ENCODE peak calls at places on chromosomes 2 and 18, in four cellular contexts. V is CD4-positive, CD25-positive, alpha-beta regulatory T cell; A is dorsolateral prefrontal cortex; B is astrocyte. Q is an unnamed sample.

GRCh38 chr18:48952287-48953095 is 1.7 kb upstream of the SMAD7 start:
- DNase-seq in B (peak; percentile 84), A (peak; percentile 75), V (peak; percentile 56), Q (peak; percentile 38)

GRCh38 chr2:147416099-147416498 is 428.7 kb upstream of the ACVR2A start:
- DNase-seq in B (peak; percentile 29), V (no peak), A (no peak), Q (no peak)

GRCh38 chr18:37668971-37669747 is 103.6 kb upstream of the CELF4 start:
- DNase-seq in A (peak; percentile 9), V (no peak), B (no peak), Q (no peak)

GRCh38 chr2:25228848-25229674 is 60.7 kb upstream of the POMC start:
- DNase-seq in A (peak; percentile 74), B (peak; percentile 61), V (no peak), Q (peak; percentile 44)

GRCh38 chr2:24971300-24971549 is 530 bp downstream of the DNAJC27 start:
- DNase-seq in V (no peak), B (no peak), A (peak; percentile 36), Q (no peak)

GRCh38 chr2:213065583-213066444 is 85.6 kb downstream of the IKZF2 start:
- DNase-seq in A (no peak), V (peak; percentile 29), B (peak; percentile 29), Q (no peak)

GRCh38 chr2:232924433-232924832 is 54.4 kb downstream of the SNORC start:
- DNase-seq in B (no peak), V (no peak), A (no peak), Q (no peak)

GRCh38 chr18:55189972-55190371 is 230.7 kb upstream of the CCDC68 start:
- DNase-seq in B (no peak), A (no peak), V (no peak), Q (no peak)

GRCh38 chr2:229412686-229413085 is 141.6 kb upstream of the PID1 start:
- DNase-seq in A (no peak), V (no peak), B (no peak), Q (no peak)

GRCh38 chr2:27214936-27215335 is 2.2 kb upstream of the CAD start:
- DNase-seq in A (no peak), V (no peak), B (no peak), Q (no peak)

GRCh38 chr2:134029478-134029877 is 224.4 kb upstream of the MGAT5 start:
- DNase-seq in A (peak; percentile 58), B (peak; percentile 3), V (no peak), Q (no peak)

GRCh38 chr18:77124452-77124922 is 8.1 kb downstream of the MBP start:
- DNase-seq in B (no peak), A (no peak), V (peak; percentile 41), Q (no peak)

GRCh38 chr18:21163647-21164625 is 52.3 kb upstream of the ROCK1 start:
- DNase-seq in V (no peak), A (no peak), B (peak; percentile 84), Q (no peak)

GRCh38 chr2:65877331-65877791 is 445.0 kb upstream of the SPRED2 start:
- DNase-seq in A (no peak), V (no peak), B (no peak), Q (no peak)

GRCh38 chr18:73688851-73689659 is 458.6 kb downstream of the FBXO15 start:
- DNase-seq in A (no peak), V (no peak), B (peak; percentile 95), Q (no peak)

GRCh38 chr2:168896783-168897182 is 4.3 kb upstream of the G6PC2 start:
- DNase-seq in V (no peak), B (no peak), A (no peak), Q (no peak)

DNA sequence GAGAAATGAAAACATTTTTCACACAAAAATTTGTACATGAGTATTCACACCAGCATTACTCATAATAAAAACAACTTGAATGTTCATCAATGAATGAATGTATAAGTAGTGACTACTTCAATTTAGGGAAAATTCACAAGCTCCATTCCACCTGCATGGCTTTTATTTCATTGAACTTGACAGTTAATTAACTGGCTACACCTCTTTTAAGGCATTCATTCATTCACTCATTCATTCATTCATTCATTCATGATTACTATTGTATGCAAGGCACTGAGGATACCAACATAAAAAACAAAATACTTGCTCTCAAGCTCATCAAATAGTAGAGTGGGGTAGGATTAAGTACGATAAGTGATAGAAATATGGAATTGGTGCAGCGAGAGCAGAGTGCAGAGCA is 198.3 kb upstream of the DLGAP1 start:
- DNase-seq in A (no peak), B (no peak), V (no peak), Q (no peak)
- H3K27ac ChIP-seq in A (no peak overlapping the region), B (no peak overlapping the region), V (no peak overlapping the region), Q (no peak overlapping the region)

DNA sequence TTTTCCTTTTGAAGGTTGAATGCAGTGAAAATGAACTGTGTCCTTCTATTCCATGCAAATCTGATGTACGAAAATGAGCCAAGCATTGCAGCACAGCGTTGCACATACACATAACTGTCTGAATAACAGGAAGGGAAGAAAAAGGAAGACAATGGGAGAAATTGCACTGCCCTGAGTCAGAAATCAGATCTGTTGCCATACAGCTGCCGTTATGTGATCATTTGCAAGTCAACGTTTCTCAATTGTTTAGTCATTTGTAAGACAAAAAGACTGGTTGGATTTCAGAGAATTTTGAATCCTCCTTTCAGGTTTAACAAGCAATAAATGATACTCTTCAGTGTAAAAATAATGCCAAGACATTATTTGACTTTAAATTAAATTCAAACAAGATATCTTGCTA is 284.1 kb downstream of the DSEL start:
- DNase-seq in A (no peak), V (no peak), B (peak; percentile 80), Q (no peak)
- H3K27ac ChIP-seq in A (no peak overlapping the region), V (no peak overlapping the region), B (peak overlapping the region; percentile 23), Q (no peak overlapping the region)

GRCh38 chr18:7846315-7846714 is 279.2 kb downstream of the PTPRM start:
- DNase-seq in A (no peak), B (no peak), V (no peak), Q (no peak)

GRCh38 chr18:7844418-7844817 is 277.3 kb downstream of the PTPRM start:
- DNase-seq in V (no peak), A (no peak), B (no peak), Q (no peak)

GRCh38 chr18:7844017-7844416 is 276.9 kb downstream of the PTPRM start:
- DNase-seq in B (no peak), V (no peak), A (no peak), Q (no peak)

GRCh38 chr18:7839548-7839947 is 272.4 kb downstream of the PTPRM start:
- DNase-seq in A (no peak), V (no peak), B (no peak), Q (no peak)

DNA sequence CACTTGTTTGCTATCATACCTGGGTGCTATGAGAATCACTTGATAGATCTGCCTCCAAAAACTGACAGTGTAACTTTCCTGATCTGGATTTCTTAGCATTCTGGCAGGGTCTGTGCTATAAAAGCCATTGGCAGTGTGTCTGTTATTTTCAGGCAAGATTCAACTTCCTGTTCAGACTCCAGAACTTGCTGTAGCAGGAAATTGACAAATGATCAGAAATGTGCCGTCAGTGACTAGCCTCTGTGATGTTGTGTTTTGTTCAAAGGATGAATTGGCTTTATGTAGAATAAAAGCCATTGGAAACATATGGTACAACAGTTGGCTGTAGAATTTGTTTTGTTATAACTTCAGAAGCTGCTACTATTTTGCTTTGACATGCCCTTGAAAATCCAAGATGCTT is 273.3 kb downstream of the PTPRM start:
- DNase-seq in V (no peak), B (no peak), A (no peak), Q (no peak)
- H3K27ac ChIP-seq in V (no peak overlapping the region), B (no peak overlapping the region), A (no peak overlapping the region), Q (no peak overlapping the region)

DNA sequence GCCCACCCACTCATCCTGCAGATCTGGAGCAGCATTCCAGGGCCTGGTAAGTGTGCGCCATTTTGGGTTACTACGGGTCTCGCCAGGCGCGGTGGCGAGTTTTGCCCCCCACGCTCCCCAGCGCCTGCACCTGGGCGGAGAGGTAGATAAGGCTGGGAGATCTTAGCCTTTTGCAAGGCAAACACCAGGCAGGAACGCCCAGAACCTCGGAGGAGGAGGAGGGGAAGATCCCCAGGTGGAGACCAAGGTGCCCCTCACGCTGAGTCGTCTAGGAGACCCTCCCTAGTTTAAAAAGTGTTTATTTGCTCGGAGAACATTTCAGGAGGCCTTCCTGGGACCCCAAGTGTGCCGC is 365 bp upstream of the RAMP1 start:
- DNase-seq in V (no peak), B (no peak), A (no peak), Q (no peak)
- H3K27ac ChIP-seq in V (no peak overlapping the region), B (no peak overlapping the region), A (peak overlapping the region; percentile 75), Q (peak overlapping the region; percentile 26)

GRCh38 chr2:64331430-64331700 is 122.6 kb upstream of the LGALSL start:
- DNase-seq in V (no peak), B (no peak), A (no peak), Q (no peak)

GRCh38 chr2:64330691-64331429 is 123.1 kb upstream of the LGALSL start:
- DNase-seq in B (peak; percentile 68), V (peak; percentile 76), A (peak; percentile 82), Q (peak; percentile 19)

GRCh38 chr2:64331846-64332245 is 122.1 kb upstream of the LGALSL start:
- DNase-seq in V (no peak), B (no peak), A (no peak), Q (no peak)

GRCh38 chr2:64329848-64330247 is 124.1 kb upstream of the LGALSL start:
- DNase-seq in A (no peak), V (no peak), B (no peak), Q (no peak)

DNA sequence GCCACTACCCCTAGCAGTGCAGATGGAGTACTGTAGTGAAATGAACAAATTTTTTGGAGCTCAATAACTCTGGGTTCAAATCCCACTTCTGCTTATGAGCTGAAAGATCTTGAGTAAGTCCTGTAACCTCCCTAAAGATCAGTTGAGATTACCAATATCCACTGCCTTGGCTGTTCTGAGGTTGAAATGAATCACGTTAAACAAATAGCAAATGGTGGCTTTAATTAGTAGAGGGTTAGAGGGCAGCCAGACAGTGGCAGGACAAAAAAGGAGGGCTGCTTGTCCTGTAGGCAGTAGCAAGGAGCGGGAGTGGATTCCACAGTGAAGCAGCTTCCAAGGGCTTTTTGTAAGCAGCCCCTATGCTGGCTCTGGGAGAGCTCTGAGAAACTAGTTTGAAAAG is 123.7 kb upstream of the LGALSL start:
- DNase-seq in V (no peak), B (no peak), A (no peak), Q (no peak)
- H3K27ac ChIP-seq in V (no peak overlapping the region), B (no peak overlapping the region), A (peak overlapping the region; percentile 58), Q (no peak overlapping the region)

DNA sequence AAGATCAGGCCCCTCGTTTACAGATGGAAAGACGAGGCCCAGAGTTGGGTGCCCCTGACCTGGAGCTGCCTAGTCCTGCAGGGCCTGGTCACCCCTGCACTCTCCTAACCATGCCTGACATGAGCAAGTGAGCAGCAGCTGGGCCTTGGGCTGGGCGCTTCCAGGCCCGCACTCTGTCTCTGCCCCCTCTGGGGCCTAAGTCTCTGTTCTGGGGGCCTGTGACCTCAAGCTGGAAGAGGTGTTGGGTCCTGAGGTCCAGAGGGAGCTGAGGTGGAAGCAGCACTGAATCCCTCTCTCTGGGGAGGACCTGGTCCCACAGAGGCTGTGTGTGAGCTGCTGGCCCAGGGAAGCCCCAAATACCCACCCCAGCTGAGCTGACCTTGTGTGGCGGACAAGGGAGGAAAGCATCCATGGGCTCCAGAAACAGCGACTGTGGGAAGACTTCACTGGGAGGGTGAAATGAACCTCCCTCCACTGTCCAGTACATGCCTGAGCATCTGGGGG is 46.1 kb upstream of the GPC1 start:
- DNase-seq in V (no peak), A (no peak), B (no peak), Q (no peak)
- H3K27ac ChIP-seq in V (no peak overlapping the region), A (no peak overlapping the region), B (no peak overlapping the region), Q (no peak overlapping the region)

GRCh38 chr2:215604631-215605030 is 168.8 kb upstream of the FN1 start:
- DNase-seq in B (no peak), A (no peak), V (no peak), Q (no peak)
- H3K27ac ChIP-seq in B (no peak overlapping the region), A (no peak overlapping the region), V (no peak overlapping the region), Q (no peak overlapping the region)

GRCh38 chr2:30612371-30612770 is 165.3 kb downstream of the LCLAT1 start:
- DNase-seq in A (no peak), B (no peak), V (no peak), Q (no peak)
- H3K27ac ChIP-seq in A (no peak overlapping the region), B (no peak overlapping the region), V (no peak overlapping the region), Q (no peak overlapping the region)

Q was measured in substantia nigra.